ENCODE peak calls at places on chromosome 20, in four cellular contexts. S is nephron progenitor cell; U is CD4-positive, alpha-beta T cell; L is bronchial epithelial cell. A is an unnamed sample.
A peak's percentile ranks its signal among the peaks of the same experiment; 100 is the strongest.

GRCh38 chr20:45036044-45036755 is 64.7 kb downstream of the KCNS1 start:
- DNase-seq in U (no peak), S (no peak), L (peak; percentile 80), A (no peak)

GRCh38 chr20:15895560-15896084 is 677.6 kb downstream of the KIF16B start:
- DNase-seq in L (no peak), S (no peak), U (no peak), A (no peak)

GRCh38 chr20:21229163-21229562 is 74.0 kb upstream of the XRN2 start:
- DNase-seq in U (no peak), S (no peak), L (peak; percentile 11), A (no peak)

GRCh38 chr20:23419995-23420901 is 1.0 kb downstream of the NAPB start:
- DNase-seq in L (peak; percentile 71), U (peak; percentile 27), S (peak; percentile 46), A (peak; percentile 49)

GRCh38 chr20:52294106-52294628 is 102.6 kb upstream of the ZFP64 start:
- DNase-seq in L (peak; percentile 45), U (no peak), S (no peak), A (no peak)

GRCh38 chr20:49323622-49324238 is 45.9 kb upstream of the ZNFX1 start:
- DNase-seq in L (peak; percentile 80), S (no peak), U (no peak), A (peak; percentile 75)

GRCh38 chr20:43901296-43901695 is 13.4 kb upstream of the TOX2 start:
- DNase-seq in U (no peak), S (no peak), L (no peak), A (no peak)

GRCh38 chr20:50413088-50413500 is 97.1 kb upstream of the PTPN1 start:
- DNase-seq in U (no peak), S (no peak), L (no peak), A (peak; percentile 75)

GRCh38 chr20:23652371-23652770 is 14.6 kb upstream of the CST3 start:
- DNase-seq in U (no peak), S (no peak), L (no peak), A (no peak)

GRCh38 chr20:44068780-44069191 is 118.2 kb downstream of the JPH2 start:
- DNase-seq in L (no peak), S (no peak), U (no peak), A (no peak)

GRCh38 chr20:50541606-50542041 is 31.4 kb downstream of the PTPN1 start:
- DNase-seq in U (no peak), L (no peak), S (no peak), A (no peak)

GRCh38 chr20:25987073-25987927 is 290.6 kb upstream of the ZNF337 start:
- DNase-seq in S (no peak), L (peak; percentile 4), U (peak; percentile 47), A (peak; percentile 91)
- TF ChIP-seq CTCF in S (no peak), L (peak; percentile 49), U (peak; percentile 19), A (peak; percentile 65)

GRCh38 chr20:56202493-56203077 is 45.9 kb upstream of the MC3R start:
- DNase-seq in L (peak; percentile 13), S (no peak), U (no peak), A (no peak)
- TF ChIP-seq CTCF in L (peak; percentile 41), S (no peak), U (no peak), A (peak; percentile 55)

DNA sequence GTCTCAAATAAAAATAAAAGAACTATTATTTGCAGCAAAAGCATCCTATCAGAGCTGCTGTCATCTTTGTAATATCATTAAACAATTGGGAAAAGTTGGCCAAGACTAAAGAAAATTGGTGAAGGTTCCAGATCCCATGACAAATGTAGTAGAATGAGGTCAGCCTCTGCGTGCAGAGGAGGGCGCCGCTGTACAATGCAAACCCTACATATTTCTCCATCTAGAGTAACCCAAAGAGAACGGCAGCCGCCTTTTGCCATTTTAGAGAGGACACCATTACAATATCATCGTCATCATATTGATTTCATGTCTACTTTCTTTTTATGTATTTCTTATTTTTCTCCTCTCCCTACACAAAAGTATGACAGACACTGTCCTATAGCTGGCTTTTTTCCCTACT is 59.5 kb downstream of the ZMYND8 start:
- DNase-seq in U (no peak), L (no peak), S (no peak), A (no peak)
- TF ChIP-seq CTCF in U (no peak), L (no peak), S (no peak), A (peak; percentile 45)

GRCh38 chr20:2917266-2917665 is 44.0 kb downstream of the PTPRA start:
- DNase-seq in S (no peak), L (no peak), U (no peak), A (no peak)

GRCh38 chr20:2920473-2920872 is 47.2 kb downstream of the PTPRA start:
- DNase-seq in U (no peak), S (no peak), L (peak; percentile 10), A (no peak)

GRCh38 chr20:2919518-2920245 is 46.4 kb downstream of the PTPRA start:
- DNase-seq in L (peak; percentile 7), S (no peak), U (no peak), A (no peak)

GRCh38 chr20:2914160-2914559 is 40.9 kb downstream of the PTPRA start:
- DNase-seq in L (peak; percentile 29), S (no peak), U (no peak), A (no peak)

DNA sequence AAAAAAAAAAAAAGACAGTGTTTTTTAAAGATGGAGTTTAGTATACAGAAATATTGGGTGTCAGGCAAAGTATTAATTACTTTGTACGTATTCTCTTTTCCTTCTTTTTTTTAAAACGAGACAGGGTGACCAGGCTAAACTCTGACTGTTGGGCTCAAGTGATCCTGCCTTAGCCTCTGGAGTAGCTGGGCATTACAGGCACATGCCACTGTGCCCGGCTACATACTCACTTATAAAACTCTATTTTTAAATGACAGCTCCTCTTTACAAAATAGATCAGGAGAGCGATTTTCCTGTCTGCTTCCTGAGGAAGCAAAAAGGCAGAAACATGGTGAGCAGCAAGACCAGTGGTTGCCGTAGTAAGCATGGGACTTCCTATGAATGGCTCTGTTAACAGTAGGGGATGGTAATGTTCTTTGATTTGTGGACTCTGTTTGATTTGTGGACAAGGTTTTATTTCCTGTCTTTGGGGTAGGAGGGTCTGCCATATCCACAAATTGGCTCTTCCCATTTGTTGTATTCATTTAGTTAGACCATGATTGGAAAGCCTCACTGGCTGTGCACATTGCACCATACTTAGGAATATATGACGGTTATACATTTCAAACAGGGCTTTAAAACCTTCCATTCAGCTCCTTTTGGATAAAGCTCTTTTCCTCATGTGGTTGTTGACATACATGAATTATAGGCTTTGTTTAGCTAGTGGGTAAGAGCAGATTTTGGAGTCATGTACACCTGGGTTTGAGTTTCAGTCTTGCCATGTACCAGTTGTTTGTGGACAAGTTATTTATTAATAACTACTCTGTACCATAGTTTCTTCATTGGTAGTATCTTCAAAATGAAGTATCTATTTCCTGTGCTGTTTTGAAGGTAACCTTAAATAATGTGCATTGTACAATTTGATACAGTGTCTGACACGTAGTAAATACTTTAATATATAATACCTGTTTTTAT is 45.1 kb downstream of the PTPRA start:
- DNase-seq in L (no peak), U (no peak), S (no peak), A (no peak)
- TF ChIP-seq CTCF in L (no peak), U (no peak), S (no peak), A (no peak)

DNA sequence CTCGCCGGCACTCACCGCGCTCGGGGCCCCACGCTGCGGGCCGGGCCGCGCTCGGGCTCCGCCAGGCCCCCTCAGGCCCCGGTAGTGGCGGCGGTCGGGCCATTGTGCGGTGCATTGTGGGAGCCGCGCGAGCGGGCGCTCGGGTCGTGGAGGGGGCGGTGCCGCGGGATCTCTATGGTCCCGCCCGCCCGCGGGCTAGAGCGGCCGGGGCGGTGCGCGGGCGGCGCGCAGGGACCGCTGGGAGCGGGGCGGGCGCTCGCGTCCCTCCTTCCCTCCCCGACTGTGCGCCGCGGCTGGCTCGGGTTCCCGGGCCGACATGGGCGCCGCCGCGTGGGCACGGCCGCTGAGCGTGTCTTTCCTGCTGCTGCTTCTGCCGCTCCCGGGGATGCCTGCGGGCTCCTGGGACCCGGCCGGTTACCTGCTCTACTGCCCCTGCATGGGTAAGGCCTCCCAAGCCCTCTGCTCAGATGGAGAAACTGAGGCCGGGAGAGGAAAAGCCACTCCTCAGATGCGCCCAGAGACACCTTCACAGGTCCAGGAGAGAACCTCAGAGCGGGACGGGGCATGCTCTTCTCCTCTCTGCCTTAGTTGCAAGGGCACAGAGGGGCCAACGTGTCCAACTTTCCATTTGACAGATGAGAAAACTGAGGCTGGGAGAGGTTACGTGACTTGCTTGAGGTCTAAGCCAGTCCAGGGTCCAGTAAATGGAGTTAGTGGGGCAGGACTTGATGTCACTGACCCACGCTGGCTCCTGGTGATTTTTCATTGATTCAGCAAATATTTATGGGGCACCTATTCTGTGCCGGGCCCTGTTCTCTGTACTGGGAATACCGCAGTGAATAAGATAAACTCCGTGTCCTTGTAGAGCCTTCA is at the start of the genes PLAGL2 and POFUT1:
- DNase-seq in S (peak; percentile 93), L (peak; percentile 59), U (peak; percentile 87), A (peak; percentile 93)
- TF ChIP-seq CTCF in S (no peak), L (peak; percentile 36), U (no peak), A (peak; percentile 47)

GRCh38 chr20:7031222-7031621 is 263.7 kb downstream of the BMP2 start:
- DNase-seq in S (no peak), L (peak; percentile 5), U (no peak), A (no peak)
- TF ChIP-seq CTCF in S (no peak), L (peak; percentile 8), U (no peak), A (peak; percentile 78)

DNA sequence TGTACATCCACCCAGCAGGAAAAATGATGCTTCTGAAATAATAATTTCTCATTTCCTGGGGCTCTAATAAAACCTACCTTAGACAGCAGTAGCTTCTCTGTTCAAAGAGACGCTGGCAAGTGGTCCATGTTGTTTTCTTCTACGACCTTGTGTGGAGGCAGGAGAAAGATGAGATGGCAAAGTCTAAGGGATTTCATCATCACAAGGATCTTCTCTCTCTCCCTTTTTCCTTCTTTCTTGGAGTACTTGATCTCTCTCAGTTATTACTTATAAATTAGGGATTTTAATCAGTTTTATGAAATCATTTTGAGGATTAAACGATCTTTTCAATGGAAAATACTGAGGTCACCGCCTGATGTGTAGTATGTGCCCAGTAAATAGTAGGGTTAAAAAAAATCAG is 147.5 kb downstream of the BMP7 start:
- DNase-seq in S (no peak), L (no peak), U (no peak), A (no peak)
- TF ChIP-seq CTCF in S (no peak), L (no peak), U (no peak), A (no peak)

DNA sequence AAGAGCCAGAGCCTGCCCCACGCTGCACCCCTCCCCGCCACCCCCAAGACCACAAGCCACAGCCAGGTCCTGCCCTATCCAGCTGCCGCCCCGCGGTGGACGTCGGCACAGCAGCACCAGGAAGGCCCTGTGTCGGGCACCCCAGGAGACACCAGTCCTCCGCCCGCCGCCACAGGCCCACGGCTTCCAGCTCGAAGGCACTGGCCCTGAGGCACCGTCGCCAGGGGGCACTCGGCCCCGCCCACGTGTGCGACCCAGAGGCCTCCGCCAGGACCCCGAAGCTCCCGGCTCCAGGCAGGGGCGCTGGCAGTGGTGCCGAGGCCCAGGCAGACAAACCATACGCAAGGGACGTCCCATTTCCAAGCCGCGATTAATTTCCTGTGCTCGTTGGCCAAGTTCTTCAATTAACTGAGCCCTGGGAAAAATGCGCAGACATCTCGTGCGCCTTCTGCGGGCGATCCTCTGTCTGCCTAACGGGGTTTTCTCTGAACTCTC is 19.4 kb downstream of the KCNQ2 start:
- DNase-seq in L (no peak), U (peak; percentile 8), S (no peak), A (peak; percentile 82)
- TF ChIP-seq CTCF in L (no peak), U (no peak), S (no peak), A (no peak)

A was measured in endodermal cell.